ENCODE peak calls at places on chromosome 18, in ten cellular contexts. U is spleen, S is HCT116, D is stomach, O is suprapubic skin, B is transverse colon, W is sigmoid colon, C is GM23338, P is SK-N-SH, J is endothelial cell of umbilical vein. Y is an unnamed sample.

GRCh38 chr18:32093523-32093922 is 1.8 kb downstream of the RNF138 start:
- DNase-seq in U (no peak), C (no peak), S (no peak), W (no peak), O (no peak), D (no peak), P (peak), J (no peak), B (peak), Y (no peak)

GRCh38 chr18:44033144-44033543 is 647.5 kb upstream of the SETBP1 start:
- DNase-seq in D (no peak), U (no peak), O (no peak), B (no peak), S (no peak), P (no peak), C (no peak), J (no peak), W (no peak), Y (no peak)

GRCh38 chr18:79952996-79953559 is 1.6 kb upstream of the SLC66A2 start:
- DNase-seq in P (no peak), W (peak), B (peak), J (no peak), D (peak), U (peak), S (no peak), O (peak), C (peak), Y (no peak)

GRCh38 chr18:13629841-13630747 is 96.3 kb downstream of the FAM210A start:
- DNase-seq in S (peak), U (no peak), P (peak), W (peak), C (peak), D (no peak), J (peak), B (peak), O (no peak), Y (peak)

GRCh38 chr18:31493171-31493570 is 4.8 kb upstream of the DSG2 start:
- DNase-seq in J (no peak), O (no peak), C (no peak), U (no peak), S (no peak), P (no peak), D (no peak), B (no peak), W (no peak), Y (no peak)

GRCh38 chr18:79506191-79507075 is 110.7 kb downstream of the NFATC1 start:
- DNase-seq in U (peak), P (no peak), D (no peak), S (no peak), B (peak), C (no peak), W (peak), J (no peak), O (peak), Y (peak)

GRCh38 chr18:35983147-35983546 is 10.7 kb downstream of the RMP24 start:
- DNase-seq in C (peak), O (no peak), J (no peak), S (no peak), U (no peak), D (no peak), P (no peak), B (no peak), W (no peak), Y (no peak)

GRCh38 chr18:62526098-62527025 is 3.5 kb downstream of the ZCCHC2 start:
- DNase-seq in P (peak), J (peak), B (peak), C (peak), D (peak), O (peak), S (peak), U (peak), W (peak), Y (peak)

GRCh38 chr18:3029215-3029972 is 16.4 kb upstream of the LPIN2 start:
- DNase-seq in C (no peak), U (no peak), W (no peak), S (no peak), P (no peak), B (peak), O (no peak), J (peak), D (no peak), Y (no peak)

GRCh38 chr18:79206444-79206843 is 137.2 kb downstream of the ATP9B start:
- DNase-seq in P (no peak), C (no peak), B (no peak), W (no peak), U (no peak), J (no peak), D (no peak), S (no peak), O (no peak), Y (no peak)

GRCh38 chr18:58977223-58977622 is 112.5 kb downstream of the ZNF532 start:
- DNase-seq in W (no peak), S (no peak), C (no peak), B (no peak), U (no peak), O (no peak), D (no peak), J (no peak), P (no peak), Y (no peak)

GRCh38 chr18:26471027-26471426 is 77.3 kb downstream of the KCTD1 start:
- DNase-seq in D (no peak), U (no peak), C (no peak), J (no peak), O (no peak), B (no peak), W (no peak), P (no peak), S (no peak), Y (no peak)

GRCh38 chr18:62282188-62282629 is 42.9 kb upstream of the TNFRSF11A start:
- DNase-seq in J (peak), B (no peak), O (no peak), C (no peak), U (no peak), S (no peak), D (no peak), W (no peak), P (no peak), Y (no peak)

GRCh38 chr18:24063121-24063731 is 48.7 kb downstream of the TTC39C start:
- DNase-seq in W (no peak), C (no peak), O (no peak), B (no peak), D (no peak), P (no peak), J (no peak), U (no peak), S (peak), Y (no peak)

GRCh38 chr18:924987-925386 is 20.3 kb downstream of the ADCYAP1 start:
- DNase-seq in B (no peak), J (no peak), O (no peak), C (no peak), D (no peak), W (no peak), S (no peak), P (no peak), U (no peak), Y (no peak)

GRCh38 chr18:55650363-55650870 is 62.4 kb upstream of the TCF4 start:
- DNase-seq in P (no peak), W (no peak), J (no peak), B (no peak), D (no peak), C (no peak), O (no peak), S (no peak), U (no peak), Y (no peak)

GRCh38 chr18:61702007-61702406 is 190.8 kb downstream of the RNF152 start:
- DNase-seq in D (no peak), C (no peak), B (no peak), O (no peak), P (no peak), J (peak), U (no peak), W (no peak), S (no peak), Y (no peak)

GRCh38 chr18:76274470-76275289 is 220.4 kb downstream of the ZNF516 start:
- DNase-seq in O (no peak), B (no peak), J (no peak), U (no peak), W (no peak), P (peak), D (no peak), C (peak), S (peak), Y (peak)

GRCh38 chr18:58088723-58089074 is 44.7 kb downstream of the NEDD4L start:
- DNase-seq in W (no peak), U (no peak), J (no peak), B (no peak), D (peak), S (no peak), P (no peak), C (no peak), O (no peak), Y (no peak)

GRCh38 chr18:7482342-7482741 is 84.8 kb upstream of the PTPRM start:
- DNase-seq in O (no peak), C (no peak), U (no peak), P (no peak), S (no peak), J (no peak), W (no peak), D (no peak), B (no peak), Y (no peak)

GRCh38 chr18:47968006-47968676 is 37.7 kb upstream of the SMAD2 start:
- DNase-seq in U (no peak), B (no peak), P (no peak), S (no peak), C (peak), W (no peak), D (peak), O (no peak), J (no peak), Y (no peak)

GRCh38 chr18:59696311-59697235 is 650 bp downstream of the CCBE1 start:
- DNase-seq in P (no peak), C (peak), W (peak), O (no peak), D (no peak), S (no peak), J (no peak), U (no peak), B (peak), Y (no peak)

GRCh38 chr18:24089059-24089458 is 49.8 kb upstream of the CABYR start:
- DNase-seq in D (no peak), J (peak), O (no peak), B (no peak), P (peak), U (no peak), W (no peak), C (no peak), S (no peak), Y (no peak)

GRCh38 chr18:27785815-27786537 is 391.0 kb downstream of the CDH2 start:
- DNase-seq in C (peak), P (no peak), O (no peak), J (no peak), S (no peak), B (no peak), D (no peak), U (no peak), W (no peak), Y (no peak)
- H3K27ac ChIP-seq in C (no peak), P (no peak), O (no peak), J (no peak), S (no peak), B (no peak), D (no peak), U (no peak), W (no peak), Y (no peak)

GRCh38 chr18:22210331-22210754 is 41.0 kb downstream of the GATA6 start:
- DNase-seq in P (no peak), W (no peak), S (no peak), D (no peak), C (no peak), U (no peak), J (peak), B (no peak), O (no peak), Y (no peak)

GRCh38 chr18:22211660-22212059 is 42.3 kb downstream of the GATA6 start:
- DNase-seq in C (no peak), U (no peak), O (no peak), W (no peak), S (no peak), J (no peak), P (no peak), B (no peak), D (no peak), Y (peak)

GRCh38 chr18:22219568-22220355 is 50.4 kb downstream of the GATA6 start:
- DNase-seq in J (no peak), B (no peak), P (no peak), O (no peak), S (peak), W (no peak), U (no peak), C (peak), D (no peak), Y (no peak)

GRCh38 chr18:22214731-22215528 is 45.5 kb downstream of the GATA6 start:
- DNase-seq in C (no peak), P (no peak), O (no peak), B (no peak), W (no peak), J (peak), U (no peak), D (no peak), S (no peak), Y (no peak)
- TF ChIP-seq POLR2AphosphoS5 in C (no peak), P (no peak), O (no peak), B (no peak), W (no peak), J (peak), U (no peak), D (peak), S (no peak), Y (no peak)

DNA sequence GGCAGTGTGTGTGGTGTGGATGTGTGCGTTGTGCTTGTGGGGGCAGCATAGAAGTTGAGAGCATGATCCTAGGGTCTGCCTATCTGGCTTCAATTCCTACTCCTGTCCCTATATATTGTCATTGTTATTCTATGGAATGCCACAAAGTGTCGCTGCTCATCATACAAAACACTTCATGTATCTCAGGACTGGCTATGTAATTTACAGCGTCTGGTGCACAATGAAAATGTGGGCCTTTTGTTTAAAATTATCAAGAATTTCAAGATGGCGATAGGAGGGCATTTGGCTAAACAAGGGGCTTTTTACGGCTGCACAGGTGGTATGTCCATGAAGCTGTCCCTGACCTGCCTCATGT is 3.4 kb downstream of the SERPINB2 start:
- DNase-seq in B (no peak), U (no peak), S (no peak), C (no peak), J (peak), P (peak), W (no peak), O (no peak), D (no peak), Y (no peak)
- TF ChIP-seq CTCF in B (no peak), U (no peak), S (no peak), C (peak), J (no peak), P (peak), W (no peak), O (no peak), D (no peak), Y (peak)

GRCh38 chr18:50792885-50793284 is 26.9 kb downstream of the MRO start:
- DNase-seq in C (no peak), O (no peak), D (no peak), W (no peak), B (no peak), S (no peak), U (no peak), J (no peak), P (no peak), Y (no peak)

GRCh38 chr18:50791599-50792438 is 28.0 kb downstream of the MRO start:
- DNase-seq in U (no peak), B (no peak), J (no peak), S (no peak), P (no peak), O (no peak), C (no peak), W (no peak), D (no peak), Y (no peak)

GRCh38 chr18:50793641-50794565 is 25.9 kb downstream of the MRO start:
- DNase-seq in D (no peak), W (no peak), U (no peak), B (no peak), J (no peak), O (no peak), S (no peak), P (no peak), C (no peak), Y (no peak)

GRCh38 chr18:50788284-50788683 is 31.5 kb downstream of the MRO start:
- DNase-seq in J (no peak), D (no peak), P (no peak), U (no peak), S (no peak), C (peak), B (no peak), W (no peak), O (no peak), Y (no peak)

DNA sequence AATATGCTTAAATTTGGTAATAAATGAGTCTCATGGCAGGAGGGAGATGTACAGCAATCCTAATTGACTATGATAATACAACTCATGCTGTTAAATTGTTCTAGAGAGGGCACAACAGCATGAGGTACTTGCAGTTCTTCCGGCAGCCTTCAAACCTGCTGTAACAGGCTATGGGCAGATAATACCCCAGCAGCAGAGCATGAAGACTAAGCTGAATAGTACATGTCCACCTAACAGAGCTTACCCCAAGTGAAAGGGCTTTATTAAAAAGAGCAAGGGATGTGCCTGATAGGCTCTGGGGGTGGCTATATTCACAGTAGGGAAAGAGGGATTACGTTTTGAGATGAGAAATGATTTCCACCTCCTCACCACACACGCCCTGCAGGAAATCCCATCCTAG is 28.9 kb downstream of the MRO start:
- DNase-seq in P (no peak), S (no peak), D (no peak), O (no peak), U (no peak), B (no peak), W (no peak), C (no peak), J (no peak), Y (no peak)
- H3K27ac ChIP-seq in P (no peak), S (no peak), D (no peak), O (no peak), U (no peak), B (no peak), W (no peak), C (no peak), J (no peak), Y (no peak)

GRCh38 chr18:64513401-64513800 is 364.5 kb upstream of the LINC00305 start:
- DNase-seq in U (no peak), J (no peak), O (no peak), B (no peak), S (no peak), D (no peak), W (no peak), C (no peak), P (no peak), Y (no peak)

GRCh38 chr18:64518191-64518590 is 369.3 kb upstream of the LINC00305 start:
- DNase-seq in C (no peak), W (no peak), P (peak), J (no peak), U (no peak), S (no peak), O (no peak), D (no peak), B (no peak), Y (no peak)

DNA sequence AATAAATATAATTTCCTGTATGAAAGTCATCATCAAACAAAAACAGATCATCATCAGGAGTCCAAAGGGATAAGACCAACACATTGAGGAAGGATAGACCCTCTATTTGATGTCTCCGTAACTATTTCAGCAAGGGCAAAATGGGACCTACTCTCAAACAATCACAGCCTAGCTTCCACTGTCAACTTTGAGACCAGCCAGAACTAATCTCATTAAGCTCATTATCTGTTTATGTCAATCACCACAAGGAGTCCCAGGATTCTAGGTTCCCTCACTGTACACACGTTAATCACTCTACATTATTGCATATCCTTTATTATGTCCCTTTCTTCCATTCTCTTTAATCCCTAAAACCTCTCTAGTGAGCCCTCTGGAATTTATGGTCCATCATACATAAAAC is 370.3 kb upstream of the LINC00305 start:
- DNase-seq in S (no peak), J (no peak), W (no peak), O (no peak), P (no peak), C (no peak), B (no peak), U (no peak), D (no peak), Y (no peak)
- TF ChIP-seq POLR2AphosphoS5 in S (no peak), J (no peak), W (no peak), O (no peak), P (no peak), C (no peak), B (no peak), U (no peak), D (no peak), Y (no peak)

DNA sequence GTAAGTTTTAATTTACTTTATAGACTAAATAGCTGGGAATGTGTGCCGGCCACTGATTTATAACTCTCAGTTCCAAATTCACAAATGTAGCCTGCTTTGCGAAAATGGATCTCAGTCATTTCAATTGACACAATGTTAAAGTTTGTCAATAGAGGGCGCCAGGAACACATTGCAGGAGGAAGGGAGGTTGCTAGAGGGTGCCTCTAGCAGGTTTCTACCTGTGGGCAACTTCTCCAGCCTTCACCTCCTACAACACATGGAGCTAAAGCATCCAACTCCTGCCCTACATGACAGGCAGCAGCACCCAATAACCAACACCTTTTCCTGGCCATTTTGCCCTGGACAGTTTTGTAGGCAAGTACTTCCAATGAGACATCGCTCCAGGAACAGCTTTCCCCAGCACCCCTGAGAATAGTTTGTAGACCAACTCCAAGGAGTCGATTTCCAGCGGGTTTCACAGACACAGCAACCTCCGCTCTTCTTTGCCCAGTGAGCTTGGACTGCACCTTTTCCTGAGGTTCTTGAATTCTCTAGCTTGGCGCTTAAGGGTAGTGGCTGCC is 784.8 kb upstream of the CDH2 start:
- DNase-seq in B (no peak), S (peak), C (peak), W (no peak), J (peak), P (peak), D (no peak), U (no peak), O (no peak), Y (no peak)
- TF ChIP-seq CTCF in B (no peak), S (peak), C (peak), W (peak), J (peak), P (peak), D (no peak), U (peak), O (peak), Y (peak)

DNA sequence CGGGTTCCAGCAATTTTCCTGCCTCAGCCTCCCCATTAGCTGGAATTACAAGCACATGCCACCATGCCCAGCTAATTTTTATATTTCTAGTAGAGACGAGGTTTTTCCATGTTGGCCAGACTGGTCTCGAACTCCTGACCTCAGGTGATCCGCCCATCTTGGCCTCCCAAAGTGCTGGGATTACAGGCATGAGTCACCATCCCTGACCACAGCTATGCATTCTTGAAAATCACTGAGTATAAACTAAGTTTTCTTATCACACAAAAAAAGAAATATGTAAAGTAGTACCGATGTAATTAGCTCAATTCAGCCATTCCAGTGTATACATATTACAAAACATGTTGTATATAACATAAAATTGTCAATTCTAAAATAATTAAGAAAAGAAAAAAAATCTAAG is 232.7 kb downstream of the MBD2 start:
- DNase-seq in O (no peak), D (no peak), W (no peak), J (no peak), S (no peak), C (no peak), P (no peak), U (no peak), B (no peak), Y (no peak)
- H3K27ac ChIP-seq in O (no peak), D (no peak), W (no peak), J (no peak), S (no peak), C (no peak), P (no peak), U (no peak), B (no peak), Y (no peak)

Y was measured in HL-60.